ENCODE peak calls at places on chromosomes 7 and 10, in five cellular contexts. One of them, this sample, is unnamed.

GRCh38 chr10:119908201-119908600 is 15.7 kb downstream of the SEC23IP start:
- DNase-seq in AG04450: no peak
- DNase-seq in CD8-positive, alpha-beta T cell: no peak
- DNase-seq in left ventricle myocardium inferior: no peak
- DNase-seq in endodermal cell: no peak
- DNase-seq in this sample: no peak

GRCh38 chr7:5429857-5430611 is 6.4 kb upstream of the TNRC18 start:
- DNase-seq in AG04450: no peak
- DNase-seq in CD8-positive, alpha-beta T cell: no peak
- DNase-seq in left ventricle myocardium inferior: peak; percentile 56
- DNase-seq in endodermal cell: peak; percentile 81
- DNase-seq in this sample: no peak

GRCh38 chr7:90916319-90916718 is 320.2 kb downstream of the CDK14 start:
- DNase-seq in AG04450: no peak
- DNase-seq in CD8-positive, alpha-beta T cell: no peak
- DNase-seq in left ventricle myocardium inferior: no peak
- DNase-seq in endodermal cell: no peak
- DNase-seq in this sample: no peak

GRCh38 chr10:29345144-29345892 is 56.4 kb downstream of the LYZL1 start:
- DNase-seq in AG04450: no peak
- DNase-seq in CD8-positive, alpha-beta T cell: no peak
- DNase-seq in left ventricle myocardium inferior: no peak
- DNase-seq in endodermal cell: no peak
- DNase-seq in this sample: no peak

GRCh38 chr10:69866688-69867461 is 65.2 kb downstream of the COL13A1 start:
- DNase-seq in AG04450: peak; percentile 38
- DNase-seq in CD8-positive, alpha-beta T cell: no peak
- DNase-seq in left ventricle myocardium inferior: peak; percentile 44
- DNase-seq in endodermal cell: peak; percentile 88
- DNase-seq in this sample: peak; percentile 81

GRCh38 chr7:137423321-137423720 is 79.8 kb upstream of the PTN start:
- DNase-seq in AG04450: peak; percentile 51
- DNase-seq in CD8-positive, alpha-beta T cell: no peak
- DNase-seq in left ventricle myocardium inferior: no peak
- DNase-seq in endodermal cell: no peak
- DNase-seq in this sample: no peak

GRCh38 chr7:134024729-134025128 is 102.4 kb upstream of the LRGUK start:
- DNase-seq in AG04450: peak; percentile 13
- DNase-seq in CD8-positive, alpha-beta T cell: no peak
- DNase-seq in left ventricle myocardium inferior: no peak
- DNase-seq in endodermal cell: no peak
- DNase-seq in this sample: no peak

GRCh38 chr7:43463401-43463980 is 119.4 kb upstream of the STK17A start:
- DNase-seq in AG04450: no peak
- DNase-seq in CD8-positive, alpha-beta T cell: no peak
- DNase-seq in left ventricle myocardium inferior: no peak
- DNase-seq in endodermal cell: peak; percentile 78
- DNase-seq in this sample: no peak

GRCh38 chr7:66308411-66308810 is 103.3 kb downstream of the TPST1 start:
- DNase-seq in AG04450: no peak
- DNase-seq in CD8-positive, alpha-beta T cell: no peak
- DNase-seq in left ventricle myocardium inferior: no peak
- DNase-seq in endodermal cell: no peak
- DNase-seq in this sample: no peak

GRCh38 chr10:7642612-7643011 is 24.2 kb downstream of the ITIH5 start:
- DNase-seq in AG04450: no peak
- DNase-seq in CD8-positive, alpha-beta T cell: no peak
- DNase-seq in left ventricle myocardium inferior: no peak
- DNase-seq in endodermal cell: no peak
- DNase-seq in this sample: no peak

GRCh38 chr7:70392282-70392681 is 739.7 kb upstream of the GALNT17 start:
- DNase-seq in AG04450: no peak
- DNase-seq in CD8-positive, alpha-beta T cell: no peak
- DNase-seq in left ventricle myocardium inferior: no peak
- DNase-seq in endodermal cell: no peak
- DNase-seq in this sample: no peak

GRCh38 chr10:102752266-102752930 is 8.7 kb downstream of the WBP1L start:
- DNase-seq in AG04450: no peak
- DNase-seq in CD8-positive, alpha-beta T cell: no peak
- DNase-seq in left ventricle myocardium inferior: no peak
- DNase-seq in endodermal cell: no peak
- DNase-seq in this sample: no peak

GRCh38 chr7:106521115-106521514 is 139.8 kb downstream of the CCDC71L start:
- DNase-seq in AG04450: no peak
- DNase-seq in CD8-positive, alpha-beta T cell: no peak
- DNase-seq in left ventricle myocardium inferior: no peak
- DNase-seq in endodermal cell: peak; percentile 69
- DNase-seq in this sample: no peak

GRCh38 chr10:126235979-126236851 is 152.1 kb downstream of the ADAM12 start:
- DNase-seq in AG04450: no peak
- DNase-seq in CD8-positive, alpha-beta T cell: no peak
- DNase-seq in left ventricle myocardium inferior: no peak
- DNase-seq in endodermal cell: peak; percentile 13
- DNase-seq in this sample: no peak

GRCh38 chr10:101330236-101331225 is 23.4 kb upstream of the BTRC start:
- DNase-seq in AG04450: peak; percentile 15
- DNase-seq in CD8-positive, alpha-beta T cell: no peak
- DNase-seq in left ventricle myocardium inferior: no peak
- DNase-seq in endodermal cell: no peak
- DNase-seq in this sample: no peak

GRCh38 chr7:8536431-8536830 is 103.0 kb downstream of the NXPH1 start:
- DNase-seq in AG04450: no peak
- DNase-seq in CD8-positive, alpha-beta T cell: no peak
- DNase-seq in left ventricle myocardium inferior: no peak
- DNase-seq in endodermal cell: no peak
- DNase-seq in this sample: no peak

GRCh38 chr7:94314526-94314925 is 80.2 kb upstream of the COL1A2 start:
- DNase-seq in AG04450: no peak
- DNase-seq in CD8-positive, alpha-beta T cell: no peak
- DNase-seq in left ventricle myocardium inferior: no peak
- DNase-seq in endodermal cell: no peak
- DNase-seq in this sample: no peak

GRCh38 chr7:93202594-93203273 is 23.5 kb downstream of the HEPACAM2 start:
- DNase-seq in AG04450: no peak
- DNase-seq in CD8-positive, alpha-beta T cell: no peak
- DNase-seq in left ventricle myocardium inferior: no peak
- DNase-seq in endodermal cell: no peak
- DNase-seq in this sample: no peak

GRCh38 chr10:122044045-122044661 is 55.2 kb downstream of the TACC2 start:
- DNase-seq in AG04450: no peak
- DNase-seq in CD8-positive, alpha-beta T cell: no peak
- DNase-seq in left ventricle myocardium inferior: no peak
- DNase-seq in endodermal cell: peak; percentile 61
- DNase-seq in this sample: no peak

GRCh38 chr7:86600506-86601290 is 43.0 kb upstream of the GRM3 start:
- DNase-seq in AG04450: no peak
- DNase-seq in CD8-positive, alpha-beta T cell: no peak
- DNase-seq in left ventricle myocardium inferior: no peak
- DNase-seq in endodermal cell: peak; percentile 72
- DNase-seq in this sample: peak; percentile 45

GRCh38 chr10:97297556-97298222 is 5.3 kb upstream of the ARHGAP19 start:
- DNase-seq in AG04450: no peak
- DNase-seq in CD8-positive, alpha-beta T cell: no peak
- DNase-seq in left ventricle myocardium inferior: no peak
- DNase-seq in endodermal cell: no peak
- DNase-seq in this sample: no peak

GRCh38 chr7:149719050-149719899 is 54.1 kb downstream of the ZNF467 start:
- DNase-seq in AG04450: peak; percentile 16
- DNase-seq in CD8-positive, alpha-beta T cell: no peak
- DNase-seq in left ventricle myocardium inferior: no peak
- DNase-seq in endodermal cell: no peak
- DNase-seq in this sample: no peak

GRCh38 chr7:149719912-149720335 is 53.5 kb downstream of the ZNF467 start:
- DNase-seq in AG04450: no peak
- DNase-seq in CD8-positive, alpha-beta T cell: no peak
- DNase-seq in left ventricle myocardium inferior: no peak
- DNase-seq in endodermal cell: peak; percentile 35
- DNase-seq in this sample: no peak

GRCh38 chr7:149718730-149719049 is 54.7 kb downstream of the ZNF467 start:
- DNase-seq in AG04450: no peak
- DNase-seq in CD8-positive, alpha-beta T cell: no peak
- DNase-seq in left ventricle myocardium inferior: no peak
- DNase-seq in endodermal cell: peak; percentile 28
- DNase-seq in this sample: no peak

GRCh38 chr7:149721084-149721601 is 52.2 kb downstream of the ZNF467 start:
- DNase-seq in AG04450: no peak
- DNase-seq in CD8-positive, alpha-beta T cell: no peak
- DNase-seq in left ventricle myocardium inferior: no peak
- DNase-seq in endodermal cell: peak; percentile 33
- DNase-seq in this sample: no peak

DNA sequence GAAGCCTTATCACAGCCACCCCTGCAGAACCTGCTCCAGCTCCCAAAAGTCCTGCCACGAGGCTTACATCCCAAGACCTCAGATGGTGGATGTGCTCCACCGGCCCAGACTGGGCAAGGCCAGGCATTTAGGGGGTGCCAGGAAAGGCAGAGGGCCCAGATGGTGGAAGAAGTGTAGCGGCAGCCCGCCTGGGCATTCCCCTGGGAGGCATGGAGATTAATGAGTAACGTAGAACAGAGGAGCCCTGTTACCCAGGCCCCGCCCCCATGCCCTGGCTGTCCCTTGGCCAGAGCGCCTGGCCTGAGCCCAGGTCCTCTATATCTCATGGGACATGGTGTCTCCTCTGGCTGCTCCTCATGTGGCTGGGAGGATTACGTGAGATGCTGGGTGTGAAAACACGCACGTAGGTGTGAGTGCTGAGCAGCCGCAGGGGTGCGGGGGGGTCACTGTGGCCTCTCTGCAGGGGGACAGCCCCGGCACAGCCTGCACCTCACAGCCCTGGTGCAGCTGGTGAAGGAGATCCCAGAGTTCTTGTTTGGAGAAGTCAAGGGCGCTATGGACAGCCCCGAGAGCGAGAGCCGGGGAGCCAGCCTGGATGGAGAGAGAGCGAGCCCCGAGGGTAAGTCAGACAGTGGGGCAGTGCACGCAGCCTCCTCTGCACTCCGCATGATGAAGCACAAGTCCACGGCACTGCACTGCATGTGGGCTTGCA is 52.9 kb downstream of the ZNF467 start:
- DNase-seq in AG04450: no peak
- DNase-seq in CD8-positive, alpha-beta T cell: no peak
- DNase-seq in left ventricle myocardium inferior: peak; percentile 90
- DNase-seq in endodermal cell: peak; percentile 53
- DNase-seq in this sample: peak; percentile 90
- H3K27ac ChIP-seq in AG04450: no peak overlapping the region
- H3K27ac ChIP-seq in CD8-positive, alpha-beta T cell: no peak overlapping the region
- H3K27ac ChIP-seq in left ventricle myocardium inferior: peak overlapping the region; percentile 92
- H3K27ac ChIP-seq in endodermal cell: no peak overlapping the region
- H3K27ac ChIP-seq in this sample: peak overlapping the region; percentile 78

DNA sequence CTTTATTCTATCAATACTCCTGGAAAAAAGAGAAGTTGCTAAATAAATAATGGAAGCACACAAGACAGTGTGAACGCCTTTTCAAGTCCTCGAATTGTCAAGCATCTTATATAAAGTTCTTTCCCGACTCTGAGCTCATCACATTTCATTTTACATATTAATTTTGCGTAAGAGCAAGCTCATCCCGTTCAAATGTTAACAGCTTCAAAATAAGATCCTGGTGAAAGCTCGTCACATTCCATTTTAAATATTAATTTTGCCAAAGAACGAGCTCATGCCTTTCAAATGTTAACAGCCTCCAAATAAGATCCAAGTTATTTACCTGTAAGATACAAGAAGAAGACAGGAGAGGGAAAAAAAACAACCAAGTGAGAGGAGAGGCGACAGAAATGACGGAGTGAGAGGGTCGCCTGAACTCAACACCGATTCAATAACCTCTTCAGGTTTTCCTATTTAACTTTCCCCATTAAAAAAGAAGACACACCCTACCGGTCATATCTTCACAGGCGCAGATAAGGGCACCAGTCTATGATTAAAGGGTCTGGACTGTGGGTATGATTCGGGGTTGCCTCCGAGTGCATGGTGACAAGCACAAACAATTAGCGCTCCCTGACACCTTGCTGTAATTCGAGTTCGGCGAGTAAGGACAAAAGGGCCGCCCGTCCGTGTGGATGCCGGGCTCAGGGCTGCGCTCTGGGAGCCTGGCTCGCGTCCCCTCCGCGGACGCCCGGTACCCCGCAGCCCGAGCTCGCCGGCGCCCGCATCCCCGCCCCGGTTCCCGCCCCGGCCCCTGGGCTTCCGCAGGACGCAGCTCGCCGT is 111.7 kb upstream of the RHEB start:
- DNase-seq in AG04450: no peak
- DNase-seq in CD8-positive, alpha-beta T cell: no peak
- DNase-seq in left ventricle myocardium inferior: no peak
- DNase-seq in endodermal cell: peak; percentile 75
- DNase-seq in this sample: no peak
- H3K27ac ChIP-seq in AG04450: peak overlapping the region; percentile 42
- H3K27ac ChIP-seq in CD8-positive, alpha-beta T cell: peak overlapping the region; percentile 22
- H3K27ac ChIP-seq in left ventricle myocardium inferior: peak overlapping the region; percentile 96
- H3K27ac ChIP-seq in endodermal cell: no peak overlapping the region
- H3K27ac ChIP-seq in this sample: peak overlapping the region; percentile 83

DNA sequence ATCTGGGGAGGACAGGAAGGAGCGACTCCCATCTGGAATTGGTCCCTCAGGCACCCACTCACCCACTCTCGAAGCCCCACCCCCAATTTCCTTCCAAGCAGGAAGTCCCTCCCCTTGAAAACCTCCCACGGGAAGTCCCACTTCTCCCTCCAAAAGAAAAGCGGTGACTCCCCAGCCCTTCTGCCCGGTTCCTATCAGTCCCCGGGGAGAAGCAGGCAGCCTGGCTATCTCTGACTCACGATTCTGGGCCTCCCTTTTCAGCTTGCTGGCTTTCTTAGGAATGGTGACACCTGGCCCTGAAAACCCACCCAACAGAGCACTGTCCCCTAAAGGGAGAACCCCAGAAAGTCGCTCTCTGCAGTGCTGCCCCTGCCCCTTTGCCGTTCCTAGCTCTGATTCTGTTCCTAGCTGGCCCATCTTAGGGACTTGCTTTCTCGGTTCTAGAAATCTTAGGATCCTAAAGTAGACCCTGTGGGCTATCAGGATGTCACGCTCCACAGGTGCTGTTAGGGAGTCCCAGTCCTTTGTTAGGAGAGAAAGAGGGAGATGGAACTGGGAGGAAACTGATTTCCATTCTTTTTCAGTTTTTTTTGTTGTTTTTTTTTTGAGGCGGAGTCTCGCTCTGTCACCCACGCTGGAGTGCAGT is 6.0 kb downstream of the TSC22D4 start:
- DNase-seq in AG04450: no peak
- DNase-seq in CD8-positive, alpha-beta T cell: no peak
- DNase-seq in left ventricle myocardium inferior: peak; percentile 45
- DNase-seq in endodermal cell: no peak
- DNase-seq in this sample: no peak
- H3K27ac ChIP-seq in AG04450: peak overlapping the region; percentile 57
- H3K27ac ChIP-seq in CD8-positive, alpha-beta T cell: peak overlapping the region; percentile 8
- H3K27ac ChIP-seq in left ventricle myocardium inferior: peak overlapping the region; percentile 97
- H3K27ac ChIP-seq in endodermal cell: no peak overlapping the region
- H3K27ac ChIP-seq in this sample: no peak overlapping the region

GRCh38 chr7:102297487-102298218 is 11.0 kb downstream of the SH2B2 start:
- DNase-seq in AG04450: no peak
- DNase-seq in CD8-positive, alpha-beta T cell: no peak
- DNase-seq in left ventricle myocardium inferior: no peak
- DNase-seq in endodermal cell: no peak
- DNase-seq in this sample: no peak
- H3K27ac ChIP-seq in AG04450: no peak overlapping the region
- H3K27ac ChIP-seq in CD8-positive, alpha-beta T cell: no peak overlapping the region
- H3K27ac ChIP-seq in left ventricle myocardium inferior: no peak overlapping the region
- H3K27ac ChIP-seq in endodermal cell: no peak overlapping the region
- H3K27ac ChIP-seq in this sample: no peak overlapping the region

This sample was measured in caudate nucleus.